ENCODE peak calls at places on chromosomes 2 and 18, in six cellular contexts. E is non-pigmented ciliary epithelial cell; K is BE2C; O is BJ; A is stimulated activated CD4-positive, alpha-beta T cell treated with anti-CD3 and anti-CD28 coated beads, Interleukin-15, amount 100 ng/mL, for 24 hours; G is AG09319. J is an unnamed sample.

GRCh38 chr18:58249677-58250076 is 205.7 kb downstream of the NEDD4L start:
- DNase-seq in O (no peak), G (peak; percentile 79), A (no peak), K (no peak), E (no peak), J (no peak)

GRCh38 chr2:3198119-3198518 is 179.5 kb downstream of the EIPR1 start:
- DNase-seq in K (peak; percentile 40), G (no peak), O (no peak), E (no peak), A (peak; percentile 26), J (no peak)

GRCh38 chr2:109648041-109648527 is 33.9 kb downstream of the SOWAHC start:
- DNase-seq in O (no peak), G (no peak), E (no peak), K (no peak), A (no peak), J (peak; percentile 0)

GRCh38 chr18:79332601-79333000 is 63.1 kb upstream of the NFATC1 start:
- DNase-seq in O (no peak), A (no peak), E (no peak), G (no peak), K (no peak), J (no peak)

GRCh38 chr2:38224821-38225450 is 149.0 kb upstream of the CYP1B1 start:
- DNase-seq in A (no peak), K (no peak), O (no peak), E (no peak), G (no peak), J (no peak)

GRCh38 chr2:6054394-6054732 is 362.2 kb downstream of the SOX11 start:
- DNase-seq in O (no peak), G (no peak), E (no peak), K (no peak), A (no peak), J (no peak)

GRCh38 chr2:205743137-205743536 is 60.8 kb downstream of the NRP2 start:
- DNase-seq in G (no peak), A (no peak), O (no peak), E (no peak), K (no peak), J (no peak)

GRCh38 chr2:152925540-152926448 is 207.4 kb downstream of the ARL6IP6 start:
- DNase-seq in K (peak; percentile 56), A (peak; percentile 61), O (no peak), G (no peak), E (no peak), J (peak; percentile 1)

GRCh38 chr2:173002751-173003541 is 72.7 kb upstream of the MAP3K20 start:
- DNase-seq in A (no peak), O (no peak), G (no peak), K (no peak), E (no peak), J (no peak)

GRCh38 chr2:145765889-145766288 is 1246.0 kb upstream of the ZEB2 start:
- DNase-seq in A (no peak), K (no peak), G (no peak), O (no peak), E (no peak), J (no peak)

GRCh38 chr18:74029161-74029560 is 118.5 kb downstream of the FBXO15 start:
- DNase-seq in E (no peak), K (no peak), G (no peak), O (no peak), A (no peak), J (no peak)

GRCh38 chr2:197835293-197835692 is 30.9 kb downstream of the PLCL1 start:
- DNase-seq in A (no peak), K (no peak), G (no peak), E (no peak), O (no peak), J (no peak)

GRCh38 chr2:73214120-73215035 is at the start of gene SMYD5:
- DNase-seq in O (no peak), G (peak; percentile 55), K (peak; percentile 75), E (no peak), A (peak; percentile 95), J (no peak)

GRCh38 chr2:98479959-98480524 is 35.4 kb downstream of the INPP4A start:
- DNase-seq in A (peak; percentile 68), O (no peak), G (no peak), E (no peak), K (peak; percentile 86), J (no peak)

GRCh38 chr2:37869304-37869703 is 55.8 kb upstream of the RMDN2 start:
- DNase-seq in A (no peak), G (no peak), E (no peak), O (no peak), K (no peak), J (no peak)

GRCh38 chr18:48889115-48889941 is 61.4 kb downstream of the SMAD7 start:
- DNase-seq in K (peak; percentile 48), O (no peak), A (no peak), E (no peak), G (no peak), J (no peak)

GRCh38 chr18:52670903-52671302 is 330.9 kb downstream of the DCC start:
- DNase-seq in O (no peak), E (no peak), K (no peak), A (no peak), G (no peak), J (no peak)

GRCh38 chr2:54704688-54705605 is 18.5 kb upstream of the EML6 start:
- DNase-seq in G (no peak), A (no peak), E (no peak), K (no peak), O (no peak), J (no peak)

GRCh38 chr18:42635378-42636048 is 480.0 kb downstream of the RIT2 start:
- DNase-seq in K (no peak), G (no peak), A (no peak), E (no peak), O (no peak), J (no peak)

GRCh38 chr2:210157546-210157945 is 13.7 kb downstream of the KANSL1L start:
- DNase-seq in K (no peak), O (no peak), E (no peak), A (no peak), G (no peak), J (no peak)

J was measured in GM04503.